ENCODE peak calls at places on chromosomes 13 and 19, in five cellular contexts. L, C, X, P and B are unnamed samples.

GRCh38 chr19:18170714-18171255 is 2.8 kb upstream of the IFI30 start:
- DNase-seq in X (peak; percentile 90), C (no peak), L (no peak), P (no peak), B (no peak)

GRCh38 chr13:63625869-63626268 is 2210.2 kb upstream of the PCDH20 start:
- DNase-seq in L (peak; percentile 40), X (no peak), P (no peak), C (no peak), B (no peak)

GRCh38 chr19:45508931-45509691 is 1.8 kb downstream of the VASP start:
- DNase-seq in L (peak; percentile 56), X (peak; percentile 69), P (no peak), C (no peak), B (peak; percentile 63)

GRCh38 chr13:73591861-73592260 is 533.1 kb downstream of the KLF5 start:
- DNase-seq in L (no peak), P (no peak), X (no peak), C (no peak), B (no peak)

GRCh38 chr13:25037057-25037813 is 58.7 kb upstream of the PABPC3 start:
- DNase-seq in X (no peak), L (peak; percentile 39), C (peak; percentile 56), P (no peak), B (peak; percentile 52)

GRCh38 chr13:34466301-34466700 is 475.8 kb upstream of the NBEA start:
- DNase-seq in X (no peak), L (no peak), C (no peak), P (no peak), B (no peak)

GRCh38 chr13:33194820-33195692 is 90.5 kb downstream of the STARD13 start:
- DNase-seq in P (no peak), L (peak; percentile 43), C (no peak), X (peak; percentile 99), B (peak; percentile 73)

GRCh38 chr19:48999481-49000325 is 6.0 kb downstream of the RUVBL2 start:
- DNase-seq in L (peak; percentile 72), P (peak; percentile 59), X (no peak), C (no peak), B (no peak)

GRCh38 chr19:44871809-44872208 is 19.2 kb upstream of the TOMM40 start:
- DNase-seq in P (no peak), C (no peak), X (no peak), L (no peak), B (no peak)

GRCh38 chr19:49214701-49215100 is 57.1 kb downstream of the TRPM4 start:
- DNase-seq in C (no peak), L (no peak), X (no peak), P (no peak), B (no peak)

GRCh38 chr19:39078436-39079200 is 5.5 kb upstream of the ACP7 start:
- DNase-seq in P (no peak), L (no peak), X (no peak), C (no peak), B (peak; percentile 30)

GRCh38 chr19:50749490-50749889 is 20.8 kb upstream of the GPR32 start:
- DNase-seq in X (no peak), L (no peak), C (no peak), P (no peak), B (no peak)
- TF ChIP-seq SUZ12 in X (no peak), L (no peak), C (no peak), P (no peak), B (no peak)

DNA sequence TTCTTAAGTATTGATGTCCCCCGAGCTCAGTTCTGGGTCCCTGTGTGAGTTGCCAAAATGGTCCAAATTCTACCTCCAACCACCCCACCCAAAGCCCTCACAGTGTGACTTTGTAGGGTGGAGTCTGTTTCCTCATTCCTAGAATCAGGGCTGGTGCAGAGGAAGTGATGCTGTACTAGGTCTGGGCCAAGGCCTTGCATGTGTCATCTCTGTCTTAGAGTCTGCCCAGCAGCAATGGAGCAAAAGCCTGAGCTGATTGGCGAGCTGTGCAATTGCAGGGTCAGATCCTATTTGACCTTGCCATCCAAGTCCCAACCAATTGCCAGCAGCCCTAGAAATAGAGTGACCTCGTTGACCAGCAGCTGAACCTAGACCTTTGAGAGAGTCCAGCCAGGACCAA is 97.0 kb upstream of the ANKRD10 start:
- DNase-seq in L (no peak), C (no peak), P (no peak), X (no peak), B (no peak)
- TF ChIP-seq SUZ12 in L (no peak), C (no peak), P (no peak), X (no peak), B (no peak)

GRCh38 chr13:111486331-111486730 is 165.9 kb downstream of the TEX29 start:
- DNase-seq in P (no peak), L (no peak), X (no peak), C (no peak), B (no peak)
- TF ChIP-seq SUZ12 in P (no peak), L (no peak), X (no peak), C (no peak), B (no peak)

GRCh38 chr13:76425930-76426329 is 460.3 kb downstream of the KCTD12 start:
- DNase-seq in L (no peak), C (no peak), P (no peak), X (no peak), B (no peak)
- TF ChIP-seq SUZ12 in L (no peak), C (no peak), P (no peak), X (no peak), B (no peak)